ENCODE peak calls at places on chromosome 20, in seven cellular contexts. V is Karpas-422, Z is neuronal stem cell, S is PC-3, B is left ventricle myocardium inferior, A is heart left ventricle, G is endodermal cell. C is an unnamed sample.

GRCh38 chr20:39264506-39265172 is 302.5 kb downstream of the DHX35 start:
- DNase-seq in V (peak; percentile 76), Z (peak; percentile 70), S (peak; percentile 78), B (peak; percentile 54), A (peak; percentile 69), G (peak; percentile 91), C (no peak)

GRCh38 chr20:41300383-41300782 is 17.1 kb downstream of the ZHX3 start:
- DNase-seq in V (no peak), Z (no peak), S (no peak), B (no peak), A (no peak), G (no peak), C (no peak)

GRCh38 chr20:50005378-50006020 is 22.7 kb downstream of the SNAI1 start:
- DNase-seq in V (no peak), Z (no peak), S (no peak), B (no peak), A (peak; percentile 53), G (no peak), C (no peak)

GRCh38 chr20:57558614-57559285 is 2.2 kb upstream of the PCK1 start:
- DNase-seq in V (no peak), Z (no peak), S (peak; percentile 36), B (no peak), A (no peak), G (no peak), C (no peak)

GRCh38 chr20:20083796-20084195 is 31.5 kb downstream of the CFAP61 start:
- DNase-seq in V (peak; percentile 75), Z (peak; percentile 21), S (peak; percentile 64), B (no peak), A (no peak), G (no peak), C (no peak)

GRCh38 chr20:50284811-50285375 is 94.3 kb downstream of the CEBPB start:
- DNase-seq in V (no peak), Z (no peak), S (no peak), B (no peak), A (peak; percentile 68), G (no peak), C (no peak)

GRCh38 chr20:20492521-20493334 is 124.8 kb downstream of the INSM1 start:
- DNase-seq in V (no peak), Z (peak; percentile 86), S (no peak), B (no peak), A (no peak), G (no peak), C (no peak)

GRCh38 chr20:50346372-50347347 is 156.0 kb downstream of the CEBPB start:
- DNase-seq in V (no peak), Z (no peak), S (peak; percentile 86), B (peak; percentile 92), A (peak; percentile 92), G (peak; percentile 47), C (peak; percentile 88)

GRCh38 chr20:40286991-40287531 is 402.0 kb downstream of the MAFB start:
- DNase-seq in V (no peak), Z (no peak), S (no peak), B (peak; percentile 83), A (peak; percentile 89), G (no peak), C (peak; percentile 74)

GRCh38 chr20:19673575-19673974 is 84.5 kb upstream of the RIN2 start:
- DNase-seq in V (no peak), Z (no peak), S (peak; percentile 62), B (no peak), A (no peak), G (no peak), C (no peak)

GRCh38 chr20:25199473-25200265 is 4.2 kb downstream of the ENTPD6 start:
- DNase-seq in V (no peak), Z (no peak), S (no peak), B (no peak), A (no peak), G (no peak), C (no peak)

GRCh38 chr20:15333170-15333569 is 995.8 kb upstream of the FLRT3 start:
- DNase-seq in V (no peak), Z (no peak), S (no peak), B (no peak), A (no peak), G (no peak), C (no peak)
- H3K4me3 ChIP-seq in V (no peak overlapping the region), Z (no peak overlapping the region), S (no peak overlapping the region), B (no peak overlapping the region), A (no peak overlapping the region), G (no peak overlapping the region), C (no peak overlapping the region)

GRCh38 chr20:31661625-31662371 is 24.1 kb downstream of the COX4I2 start:
- DNase-seq in V (peak; percentile 92), Z (peak; percentile 63), S (peak; percentile 68), B (peak; percentile 86), A (peak; percentile 87), G (peak; percentile 95), C (peak; percentile 88)
- H3K27ac ChIP-seq in V (peak overlapping the region; percentile 63), Z (no peak overlapping the region), S (peak overlapping the region; percentile 18), B (peak overlapping the region; percentile 85), A (peak overlapping the region; percentile 59), G (no peak overlapping the region), C (peak overlapping the region; percentile 67)

DNA sequence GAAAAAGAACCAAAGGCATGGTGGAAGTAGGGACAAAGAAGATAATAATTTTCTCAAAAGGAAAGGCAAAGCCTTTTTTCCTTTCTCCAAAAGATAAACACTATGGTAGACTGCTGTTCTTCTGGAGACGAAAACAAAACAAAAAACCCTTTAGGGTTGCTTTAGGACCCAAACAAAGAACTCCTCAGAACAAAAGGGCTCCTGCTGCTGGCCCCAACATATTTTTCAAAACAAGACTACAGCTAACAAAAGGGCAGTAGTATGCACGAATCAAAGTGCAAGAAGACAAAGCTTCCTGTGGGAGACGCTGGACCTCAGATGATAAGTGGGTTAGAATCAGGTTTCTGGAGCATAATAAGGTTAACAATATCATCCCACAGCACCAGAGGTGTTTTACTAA is 15.8 kb downstream of the NCOA5 start:
- DNase-seq in V (no peak), Z (no peak), S (no peak), B (no peak), A (no peak), G (peak; percentile 29), C (no peak)
- H3K4me3 ChIP-seq in V (no peak overlapping the region), Z (no peak overlapping the region), S (no peak overlapping the region), B (no peak overlapping the region), A (no peak overlapping the region), G (no peak overlapping the region), C (no peak overlapping the region)

GRCh38 chr20:51768759-51769517 is 748 bp upstream of the ATP9A start:
- DNase-seq in V (no peak), Z (no peak), S (no peak), B (no peak), A (no peak), G (no peak), C (no peak)
- H3K27ac ChIP-seq in V (no peak overlapping the region), Z (no peak overlapping the region), S (no peak overlapping the region), B (no peak overlapping the region), A (no peak overlapping the region), G (no peak overlapping the region), C (no peak overlapping the region)

GRCh38 chr20:37946946-37947345 is 44.0 kb downstream of the VSTM2L start:
- DNase-seq in V (no peak), Z (no peak), S (no peak), B (no peak), A (no peak), G (peak; percentile 29), C (no peak)
- H3K4me3 ChIP-seq in V (no peak overlapping the region), Z (no peak overlapping the region), S (no peak overlapping the region), B (no peak overlapping the region), A (no peak overlapping the region), G (no peak overlapping the region), C (no peak overlapping the region)

GRCh38 chr20:10924628-10925266 is 250.9 kb upstream of the JAG1 start:
- DNase-seq in V (no peak), Z (no peak), S (peak; percentile 84), B (no peak), A (no peak), G (no peak), C (no peak)
- H3K27ac ChIP-seq in V (no peak overlapping the region), Z (no peak overlapping the region), S (peak overlapping the region; percentile 43), B (no peak overlapping the region), A (no peak overlapping the region), G (no peak overlapping the region), C (no peak overlapping the region)

DNA sequence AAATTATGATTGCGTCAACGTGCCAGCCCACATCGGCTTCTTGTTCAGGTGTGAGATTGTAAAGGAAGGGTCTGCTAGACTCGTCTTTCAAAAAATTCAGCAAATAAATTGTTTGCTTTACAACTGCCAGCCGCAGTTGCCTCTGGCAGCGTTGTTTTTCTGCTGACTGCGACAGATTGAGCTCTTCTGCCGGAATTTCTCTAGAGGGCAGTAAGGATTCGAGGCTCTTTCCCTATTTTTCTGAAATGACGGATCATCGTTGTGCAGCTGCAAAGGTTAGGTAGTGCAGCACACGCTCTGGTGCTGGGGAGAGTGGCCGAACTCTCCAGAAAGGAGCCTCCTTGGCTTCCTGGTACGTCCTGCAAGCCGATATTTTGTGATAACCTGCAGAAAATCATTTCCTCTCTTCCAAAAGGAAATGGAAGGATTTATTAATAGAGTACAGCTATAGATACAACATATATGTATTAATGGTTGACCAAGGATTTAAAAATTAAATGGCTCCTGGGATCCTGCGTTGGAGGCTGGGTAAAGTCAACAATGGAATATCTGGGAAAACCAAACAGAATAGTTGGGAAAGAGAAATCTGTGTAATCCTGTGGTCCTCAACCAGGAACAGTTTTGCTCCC is 121.9 kb upstream of the ZFP64 start:
- DNase-seq in V (no peak), Z (peak; percentile 27), S (peak; percentile 76), B (no peak), A (no peak), G (peak; percentile 70), C (no peak)
- H3K4me3 ChIP-seq in V (no peak overlapping the region), Z (no peak overlapping the region), S (peak overlapping the region; percentile 21), B (no peak overlapping the region), A (no peak overlapping the region), G (no peak overlapping the region), C (no peak overlapping the region)